ENCODE peak calls at places on chromosomes 4 and X, in seven cellular contexts. One of them, this sample, is unnamed.

GRCh38 chr4:11158971-11159370 is 269.7 kb downstream of the HS3ST1 start:
- DNase-seq in transverse colon: no peak
- DNase-seq in sigmoid colon: no peak
- DNase-seq in HCT116: no peak
- DNase-seq in stomach: no peak
- DNase-seq in breast epithelium: no peak
- DNase-seq in K562: no peak
- DNase-seq in this sample: no peak

GRCh38 chrX:40100141-40100536 is 2.4 kb upstream of the BCOR start:
- DNase-seq in transverse colon: peak
- DNase-seq in sigmoid colon: no peak
- DNase-seq in HCT116: no peak
- DNase-seq in stomach: peak
- DNase-seq in breast epithelium: no peak
- DNase-seq in K562: no peak
- DNase-seq in this sample: peak

GRCh38 chr4:67035986-67036385 is 509.3 kb downstream of the CENPC start:
- DNase-seq in transverse colon: no peak
- DNase-seq in sigmoid colon: no peak
- DNase-seq in HCT116: no peak
- DNase-seq in stomach: no peak
- DNase-seq in breast epithelium: no peak
- DNase-seq in K562: no peak
- DNase-seq in this sample: no peak

GRCh38 chr4:163372035-163372434 is 28.3 kb downstream of the NPY5R start:
- DNase-seq in transverse colon: no peak
- DNase-seq in sigmoid colon: no peak
- DNase-seq in HCT116: no peak
- DNase-seq in stomach: no peak
- DNase-seq in breast epithelium: no peak
- DNase-seq in K562: no peak
- DNase-seq in this sample: no peak

GRCh38 chrX:71105638-71106037 is 902 bp downstream of the CXorf65 start:
- DNase-seq in transverse colon: no peak
- DNase-seq in sigmoid colon: no peak
- DNase-seq in HCT116: no peak
- DNase-seq in stomach: no peak
- DNase-seq in breast epithelium: no peak
- DNase-seq in K562: no peak
- DNase-seq in this sample: no peak

GRCh38 chr4:5371415-5372190 is 320.3 kb downstream of the STK32B start:
- DNase-seq in transverse colon: no peak
- DNase-seq in sigmoid colon: no peak
- DNase-seq in HCT116: no peak
- DNase-seq in stomach: no peak
- DNase-seq in breast epithelium: no peak
- DNase-seq in K562: no peak
- DNase-seq in this sample: no peak

GRCh38 chr4:102779204-102779603 is 18.4 kb upstream of the MANBA start:
- DNase-seq in transverse colon: no peak
- DNase-seq in sigmoid colon: no peak
- DNase-seq in HCT116: no peak
- DNase-seq in stomach: no peak
- DNase-seq in breast epithelium: no peak
- DNase-seq in K562: no peak
- DNase-seq in this sample: no peak

GRCh38 chr4:65437102-65437501 is 233.2 kb downstream of the EPHA5 start:
- DNase-seq in transverse colon: no peak
- DNase-seq in sigmoid colon: no peak
- DNase-seq in HCT116: no peak
- DNase-seq in stomach: no peak
- DNase-seq in breast epithelium: no peak
- DNase-seq in K562: no peak
- DNase-seq in this sample: no peak

GRCh38 chr4:110514889-110515479 is 39.0 kb downstream of the ENPEP start:
- DNase-seq in transverse colon: no peak
- DNase-seq in sigmoid colon: no peak
- DNase-seq in HCT116: peak
- DNase-seq in stomach: no peak
- DNase-seq in breast epithelium: no peak
- DNase-seq in K562: peak
- DNase-seq in this sample: no peak

GRCh38 chr4:41597494-41597893 is 59.5 kb downstream of the LIMCH1 start:
- DNase-seq in transverse colon: no peak
- DNase-seq in sigmoid colon: no peak
- DNase-seq in HCT116: no peak
- DNase-seq in stomach: no peak
- DNase-seq in breast epithelium: no peak
- DNase-seq in K562: no peak
- DNase-seq in this sample: no peak

GRCh38 chr4:56619160-56619559 is 61.9 kb downstream of the HOPX start:
- DNase-seq in transverse colon: no peak
- DNase-seq in sigmoid colon: no peak
- DNase-seq in HCT116: no peak
- DNase-seq in stomach: no peak
- DNase-seq in breast epithelium: no peak
- DNase-seq in K562: no peak
- DNase-seq in this sample: no peak

GRCh38 chr4:172953896-172954568 is 214.6 kb upstream of the GALNT7 start:
- DNase-seq in transverse colon: no peak
- DNase-seq in sigmoid colon: no peak
- DNase-seq in HCT116: no peak
- DNase-seq in stomach: no peak
- DNase-seq in breast epithelium: no peak
- DNase-seq in K562: no peak
- DNase-seq in this sample: no peak

GRCh38 chr4:41579556-41579955 is 41.6 kb downstream of the LIMCH1 start:
- DNase-seq in transverse colon: no peak
- DNase-seq in sigmoid colon: no peak
- DNase-seq in HCT116: no peak
- DNase-seq in stomach: no peak
- DNase-seq in breast epithelium: no peak
- DNase-seq in K562: no peak
- DNase-seq in this sample: no peak

GRCh38 chrX:17595456-17596035 is 141.7 kb upstream of the SCML1 start:
- DNase-seq in transverse colon: no peak
- DNase-seq in sigmoid colon: no peak
- DNase-seq in HCT116: no peak
- DNase-seq in stomach: no peak
- DNase-seq in breast epithelium: no peak
- DNase-seq in K562: no peak
- DNase-seq in this sample: no peak

GRCh38 chr4:55311792-55312490 is 34.1 kb upstream of the SRD5A3 start:
- DNase-seq in transverse colon: no peak
- DNase-seq in sigmoid colon: no peak
- DNase-seq in HCT116: no peak
- DNase-seq in stomach: no peak
- DNase-seq in breast epithelium: no peak
- DNase-seq in K562: no peak
- DNase-seq in this sample: no peak

GRCh38 chr4:143762511-143762910 is 62.0 kb upstream of the FREM3 start:
- DNase-seq in transverse colon: no peak
- DNase-seq in sigmoid colon: no peak
- DNase-seq in HCT116: no peak
- DNase-seq in stomach: no peak
- DNase-seq in breast epithelium: no peak
- DNase-seq in K562: no peak
- DNase-seq in this sample: no peak

GRCh38 chr4:143771269-143771668 is 70.8 kb upstream of the FREM3 start:
- DNase-seq in transverse colon: no peak
- DNase-seq in sigmoid colon: no peak
- DNase-seq in HCT116: no peak
- DNase-seq in stomach: no peak
- DNase-seq in breast epithelium: no peak
- DNase-seq in K562: no peak
- DNase-seq in this sample: no peak

GRCh38 chr4:143763587-143763986 is 63.1 kb upstream of the FREM3 start:
- DNase-seq in transverse colon: no peak
- DNase-seq in sigmoid colon: no peak
- DNase-seq in HCT116: no peak
- DNase-seq in stomach: no peak
- DNase-seq in breast epithelium: no peak
- DNase-seq in K562: no peak
- DNase-seq in this sample: no peak

DNA sequence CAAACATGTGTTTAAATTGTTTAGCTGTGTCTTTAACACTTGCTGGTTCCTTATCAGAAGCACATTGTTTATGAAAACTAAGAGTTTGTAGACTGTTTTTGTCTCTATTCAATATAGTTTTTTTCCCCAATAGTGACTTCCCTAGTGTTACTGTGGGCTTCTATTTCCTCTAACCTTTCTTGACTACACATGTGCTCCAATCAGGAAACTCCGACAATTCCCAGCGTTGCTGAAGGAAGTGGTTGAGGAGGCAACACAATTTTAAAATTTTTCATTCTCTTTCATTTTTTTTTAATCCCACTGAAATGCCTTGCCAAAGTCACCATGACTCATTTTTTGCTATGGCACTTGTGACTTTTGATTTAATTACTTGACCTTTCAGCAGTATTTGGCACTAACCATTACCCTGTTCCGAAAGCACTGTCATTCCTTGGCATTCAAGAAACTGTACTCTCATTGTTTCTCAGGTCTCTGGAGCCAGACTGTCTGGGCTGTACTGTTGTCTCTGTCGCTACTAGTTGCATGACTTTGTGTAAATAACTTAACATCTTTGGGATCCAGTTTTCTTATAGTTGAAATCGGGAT is 67.6 kb upstream of the FREM3 start:
- DNase-seq in transverse colon: no peak
- DNase-seq in sigmoid colon: no peak
- DNase-seq in HCT116: peak
- DNase-seq in stomach: no peak
- DNase-seq in breast epithelium: no peak
- DNase-seq in K562: no peak
- DNase-seq in this sample: no peak
- TF ChIP-seq POLR2AphosphoS5 in transverse colon: no peak
- TF ChIP-seq POLR2AphosphoS5 in sigmoid colon: peak
- TF ChIP-seq POLR2AphosphoS5 in HCT116: no peak
- TF ChIP-seq POLR2AphosphoS5 in stomach: no peak
- TF ChIP-seq POLR2AphosphoS5 in breast epithelium: no peak
- TF ChIP-seq POLR2AphosphoS5 in K562: no peak
- TF ChIP-seq POLR2AphosphoS5 in this sample: no peak

DNA sequence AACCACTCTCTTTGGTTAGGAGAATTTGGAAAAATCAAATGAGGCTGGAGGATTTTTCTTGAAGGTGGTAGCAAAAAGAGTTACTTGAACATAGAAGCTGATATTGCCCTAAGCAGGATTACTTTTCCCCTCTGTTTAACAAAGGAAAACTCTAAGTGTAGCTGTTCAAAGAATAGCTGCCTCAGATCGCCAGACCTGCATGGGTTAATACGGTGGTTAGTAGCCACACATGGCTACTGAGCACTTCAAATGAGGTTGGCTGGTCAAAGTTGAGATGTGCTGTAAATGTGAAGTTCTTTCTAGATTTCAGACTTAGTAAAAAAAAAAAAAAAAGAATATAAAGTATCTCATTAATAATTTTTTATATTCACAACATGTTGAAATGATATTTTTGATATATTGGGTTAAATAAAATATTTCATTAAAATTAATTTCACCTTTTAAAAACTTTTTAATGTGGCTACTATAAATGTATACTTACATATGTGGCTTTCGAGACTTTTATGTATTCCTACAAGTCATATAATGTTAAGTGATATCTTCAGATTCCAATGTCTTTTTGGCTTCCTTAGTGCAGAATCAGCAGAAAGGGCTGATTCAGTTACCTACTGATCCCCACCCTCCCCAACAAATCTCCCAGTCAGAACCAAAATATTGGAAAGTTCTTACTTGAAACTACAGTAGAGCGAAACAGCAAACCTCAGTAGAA is 3.3 kb upstream of the RPS6KA3 start:
- DNase-seq in transverse colon: no peak
- DNase-seq in sigmoid colon: no peak
- DNase-seq in HCT116: no peak
- DNase-seq in stomach: no peak
- DNase-seq in breast epithelium: no peak
- DNase-seq in K562: no peak
- DNase-seq in this sample: no peak
- TF ChIP-seq POLR2A in transverse colon: no peak
- TF ChIP-seq POLR2A in sigmoid colon: no peak
- TF ChIP-seq POLR2A in HCT116: no peak
- TF ChIP-seq POLR2A in stomach: no peak
- TF ChIP-seq POLR2A in breast epithelium: no peak
- TF ChIP-seq POLR2A in K562: no peak
- TF ChIP-seq POLR2A in this sample: no peak

GRCh38 chrX:10099411-10099810 is 57.4 kb upstream of the CLCN4 start:
- DNase-seq in transverse colon: no peak
- DNase-seq in sigmoid colon: no peak
- DNase-seq in HCT116: no peak
- DNase-seq in stomach: no peak
- DNase-seq in breast epithelium: no peak
- DNase-seq in K562: no peak
- DNase-seq in this sample: no peak
- H3K4me3 ChIP-seq in transverse colon: no peak
- H3K4me3 ChIP-seq in sigmoid colon: no peak
- H3K4me3 ChIP-seq in HCT116: no peak
- H3K4me3 ChIP-seq in stomach: no peak
- H3K4me3 ChIP-seq in breast epithelium: no peak
- H3K4me3 ChIP-seq in K562: no peak
- H3K4me3 ChIP-seq in this sample: no peak

GRCh38 chr4:146648384-146648783 is 9.7 kb downstream of the POU4F2 start:
- DNase-seq in transverse colon: no peak
- DNase-seq in sigmoid colon: no peak
- DNase-seq in HCT116: no peak
- DNase-seq in stomach: no peak
- DNase-seq in breast epithelium: no peak
- DNase-seq in K562: no peak
- DNase-seq in this sample: no peak
- TF ChIP-seq POLR2AphosphoS5 in transverse colon: no peak
- TF ChIP-seq POLR2AphosphoS5 in sigmoid colon: no peak
- TF ChIP-seq POLR2AphosphoS5 in HCT116: no peak
- TF ChIP-seq POLR2AphosphoS5 in stomach: no peak
- TF ChIP-seq POLR2AphosphoS5 in breast epithelium: no peak
- TF ChIP-seq POLR2AphosphoS5 in K562: no peak
- TF ChIP-seq POLR2AphosphoS5 in this sample: no peak

DNA sequence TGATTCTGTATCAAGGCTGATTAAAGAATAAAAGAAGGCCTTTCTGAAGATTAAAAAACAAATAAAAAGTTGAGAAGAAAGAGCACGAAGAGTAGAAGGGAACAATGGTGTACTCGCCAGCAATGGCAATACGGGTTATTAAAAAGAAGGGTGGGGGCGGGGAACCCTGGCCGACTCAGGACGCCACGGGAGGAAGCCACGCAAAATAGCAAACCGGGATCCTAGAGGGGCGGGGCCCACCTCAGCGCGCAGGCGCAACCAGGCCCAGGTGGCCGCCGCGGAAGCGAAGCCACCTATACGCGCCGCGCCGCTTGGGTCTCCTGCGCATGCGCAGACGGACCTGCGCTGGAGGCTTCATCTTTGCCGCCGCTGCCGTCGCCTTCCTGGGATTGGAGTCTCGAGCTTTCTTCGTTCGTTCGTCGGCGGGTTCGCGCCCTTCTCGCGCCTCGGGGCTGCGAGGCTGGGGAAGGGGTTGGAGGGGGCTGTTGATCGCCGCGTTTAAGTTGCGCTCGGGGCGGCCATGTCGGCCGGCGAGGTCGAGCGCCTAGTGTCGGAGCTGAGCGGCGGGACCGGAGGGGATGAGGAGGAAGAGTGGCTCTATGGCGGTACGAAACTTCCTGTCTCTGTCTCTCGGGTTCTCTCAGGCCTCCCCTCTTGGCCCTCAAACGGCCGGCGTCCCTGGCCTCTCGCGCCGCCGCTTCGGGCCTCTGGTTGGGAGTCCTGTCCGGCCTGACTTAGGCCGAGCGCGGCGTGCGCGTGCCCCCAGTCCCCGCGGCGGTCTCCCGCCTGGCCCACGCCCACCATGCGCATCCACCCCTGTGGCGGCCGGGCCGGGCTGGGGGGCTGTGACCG is at the start of gene FIP1L1:
- DNase-seq in transverse colon: peak
- DNase-seq in sigmoid colon: peak
- DNase-seq in HCT116: peak
- DNase-seq in stomach: peak
- DNase-seq in breast epithelium: peak
- DNase-seq in K562: peak
- DNase-seq in this sample: peak
- TF ChIP-seq POLR2A in transverse colon: peak
- TF ChIP-seq POLR2A in sigmoid colon: peak
- TF ChIP-seq POLR2A in HCT116: peak
- TF ChIP-seq POLR2A in stomach: peak
- TF ChIP-seq POLR2A in breast epithelium: peak
- TF ChIP-seq POLR2A in K562: peak
- TF ChIP-seq POLR2A in this sample: peak